ENCODE peak calls at places on chromosome 12, in nine cellular contexts. R, M, L, U, B, A, X, C and S are unnamed samples.

GRCh38 chr12:42442328-42442759 is 116.4 kb downstream of the PPHLN1 start:
- DNase-seq in X (no peak), B (no peak), L (no peak), M (no peak), A (no peak), C (no peak), U (no peak), R (no peak), S (no peak)

GRCh38 chr12:131835616-131836171 is 7.5 kb downstream of the MMP17 start:
- DNase-seq in A (no peak), C (no peak), M (no peak), L (no peak), U (no peak), X (no peak), B (no peak), R (no peak), S (no peak)

GRCh38 chr12:57576613-57577160 is 14.3 kb upstream of the PIP4K2C start:
- DNase-seq in M (no peak), B (no peak), A (no peak), R (no peak), L (no peak), X (no peak), U (no peak), C (no peak), S (no peak)

GRCh38 chr12:43899574-43899973 is 63.7 kb downstream of the TMEM117 start:
- DNase-seq in M (no peak), L (no peak), B (no peak), A (no peak), X (no peak), R (no peak), U (no peak), C (no peak), S (no peak)

GRCh38 chr12:5884846-5885245 is 60.2 kb downstream of the ANO2 start:
- DNase-seq in M (no peak), U (no peak), X (no peak), C (no peak), B (no peak), R (no peak), L (no peak), A (no peak), S (no peak)

GRCh38 chr12:72742560-72742959 is 470.4 kb downstream of the TRHDE start:
- DNase-seq in U (no peak), A (no peak), X (no peak), L (no peak), R (no peak), B (no peak), C (no peak), M (no peak), S (no peak)

GRCh38 chr12:47808574-47809380 is 10.9 kb downstream of the HDAC7 start:
- DNase-seq in U (no peak), A (no peak), R (no peak), X (no peak), L (no peak), M (no peak), C (no peak), B (no peak), S (peak)

GRCh38 chr12:74801625-74802024 is 264.0 kb downstream of the ATXN7L3B start:
- DNase-seq in B (no peak), U (no peak), M (no peak), A (no peak), L (no peak), X (no peak), C (no peak), R (no peak), S (no peak)

GRCh38 chr12:84124211-84124610 is 788.4 kb downstream of the SLC6A15 start:
- DNase-seq in C (no peak), R (no peak), A (no peak), U (no peak), M (no peak), B (no peak), X (no peak), L (no peak), S (no peak)

GRCh38 chr12:53219116-53219955 is 12.3 kb upstream of the ITGB7 start:
- DNase-seq in B (no peak), L (no peak), A (no peak), M (peak), X (no peak), U (peak), C (no peak), R (no peak), S (no peak)

GRCh38 chr12:116559330-116560080 is at the start of gene MAP1LC3B2:
- DNase-seq in M (peak), R (peak), L (no peak), X (peak), C (peak), A (no peak), B (peak), U (peak), S (peak)
- H3K4me3 ChIP-seq in M (no peak), R (peak), L (no peak), X (no peak), C (no peak), A (no peak), B (no peak), U (no peak), S (no peak)

GRCh38 chr12:109563291-109564284 is 9.7 kb downstream of the MMAB start:
- DNase-seq in R (no peak), C (peak), B (no peak), U (no peak), X (no peak), L (no peak), A (no peak), M (peak), S (no peak)
- TF ChIP-seq CTCF in R (no peak), C (no peak), B (no peak), U (no peak), X (no peak), L (no peak), A (no peak), M (no peak), S (no peak)

GRCh38 chr12:114406326-114407033 is 536 bp upstream of the TBX5 start:
- DNase-seq in M (no peak), A (no peak), L (no peak), B (no peak), U (no peak), C (no peak), R (no peak), X (no peak), S (no peak)
- H3K4me3 ChIP-seq in M (no peak), A (no peak), L (no peak), B (no peak), U (no peak), C (no peak), R (no peak), X (no peak), S (peak)

GRCh38 chr12:95384785-95385184 is 89.2 kb upstream of the METAP2 start:
- DNase-seq in X (no peak), C (no peak), M (no peak), A (no peak), R (no peak), B (no peak), L (no peak), U (no peak), S (no peak)

GRCh38 chr12:95386056-95386455 is 87.9 kb upstream of the METAP2 start:
- DNase-seq in C (no peak), M (no peak), X (no peak), U (no peak), A (no peak), L (no peak), R (no peak), B (no peak), S (peak)

GRCh38 chr12:95385646-95386045 is 88.3 kb upstream of the METAP2 start:
- DNase-seq in L (no peak), R (no peak), U (peak), X (peak), M (no peak), C (peak), B (no peak), A (no peak), S (peak)

GRCh38 chr12:95380997-95381786 is 92.8 kb upstream of the METAP2 start:
- DNase-seq in R (no peak), B (no peak), L (no peak), U (no peak), C (no peak), M (no peak), A (no peak), X (no peak), S (peak)

GRCh38 chr12:95385246-95385645 is 88.7 kb upstream of the METAP2 start:
- DNase-seq in U (peak), L (no peak), C (peak), R (no peak), B (peak), X (peak), A (peak), M (peak), S (peak)
- TF ChIP-seq CTCF in U (no peak), L (no peak), C (no peak), R (no peak), B (no peak), X (no peak), A (no peak), M (no peak), S (no peak)

GRCh38 chr12:31406345-31406744 is 80.4 kb upstream of the SINHCAF start:
- DNase-seq in X (no peak), B (no peak), U (no peak), R (no peak), L (no peak), A (no peak), M (no peak), C (no peak), S (no peak)
- H3K4me3 ChIP-seq in X (no peak), B (no peak), U (no peak), R (no peak), L (no peak), A (no peak), M (no peak), C (no peak), S (no peak)

GRCh38 chr12:12327802-12328201 is 22.2 kb downstream of the MANSC1 start:
- DNase-seq in A (peak), U (peak), R (no peak), C (no peak), X (no peak), M (peak), B (no peak), L (no peak), S (peak)
- TF ChIP-seq CTCF in A (peak), U (peak), R (peak), C (peak), X (peak), M (peak), B (peak), L (peak), S (peak)

GRCh38 chr12:110826592-110827200 is 20.1 kb upstream of the CCDC63 start:
- DNase-seq in C (peak), X (peak), B (peak), M (peak), U (peak), R (peak), L (no peak), A (peak), S (peak)
- H3K4me3 ChIP-seq in C (no peak), X (no peak), B (no peak), M (no peak), U (no peak), R (no peak), L (no peak), A (no peak), S (peak)